ENCODE peak calls at places on chromosomes 4 and X, in nine cellular contexts. G is IMR-90, J is HepG2, K is astrocyte of the spinal cord, B is A549, N is right lobe of liver, P is DND-41, O is WERI-Rb-1, M is fibroblast of mammary gland. Y is an unnamed sample.

GRCh38 chr4:133379681-133380438 is 230.8 kb downstream of the PCDH10 start:
- DNase-seq in P (no peak), O (no peak), B (no peak), J (no peak), N (no peak), K (no peak), G (no peak), M (no peak), Y (no peak)

GRCh38 chr4:45662996-45663395 is 460.9 kb downstream of the GABRG1 start:
- DNase-seq in J (no peak), O (no peak), B (no peak), M (peak; percentile 30), G (no peak), P (no peak), K (peak; percentile 80), N (no peak), Y (no peak)

GRCh38 chrX:38717871-38718270 is 83.4 kb upstream of the MID1IP1 start:
- DNase-seq in J (peak; percentile 16), O (peak; percentile 11), M (peak; percentile 34), G (peak; percentile 20), K (peak; percentile 4), N (no peak), P (peak; percentile 5), B (peak; percentile 9), Y (peak; percentile 16)

GRCh38 chr4:114807759-114808404 is 209.3 kb downstream of the UGT8 start:
- DNase-seq in G (peak; percentile 3), B (peak; percentile 4), O (peak; percentile 65), N (no peak), J (peak; percentile 42), K (peak; percentile 19), M (peak; percentile 28), P (peak; percentile 52), Y (peak; percentile 64)

GRCh38 chr4:115126487-115126886 is 13.1 kb upstream of the NDST4 start:
- DNase-seq in O (no peak), G (no peak), K (peak; percentile 70), M (no peak), N (no peak), B (no peak), P (no peak), J (no peak), Y (no peak)

GRCh38 chrX:152020895-152021294 is 46.4 kb upstream of the GABRE start:
- DNase-seq in K (no peak), B (no peak), J (no peak), N (no peak), G (no peak), O (no peak), M (no peak), P (no peak), Y (no peak)

GRCh38 chrX:154734101-154734781 is 16.6 kb downstream of the GAB3 start:
- DNase-seq in M (peak; percentile 86), N (no peak), K (peak; percentile 64), B (no peak), J (no peak), P (peak; percentile 81), G (peak; percentile 91), O (no peak), Y (peak; percentile 78)

GRCh38 chrX:74371823-74372222 is 49.5 kb upstream of the SLC16A2 start:
- DNase-seq in J (no peak), B (no peak), P (no peak), G (no peak), M (no peak), O (no peak), K (no peak), N (no peak), Y (no peak)

GRCh38 chr4:123676550-123677229 is 280.1 kb downstream of the SPRY1 start:
- DNase-seq in N (no peak), K (no peak), B (no peak), O (no peak), G (no peak), M (no peak), P (no peak), J (no peak), Y (no peak)

GRCh38 chr4:102345795-102346100 is 466 bp upstream of the SLC39A8 start:
- DNase-seq in M (no peak), N (no peak), J (no peak), G (no peak), P (no peak), O (no peak), K (no peak), B (no peak), Y (no peak)

GRCh38 chrX:56800801-56801200 is 71.8 kb downstream of the NBDY start:
- DNase-seq in M (no peak), G (no peak), K (no peak), O (no peak), J (no peak), N (no peak), P (no peak), B (no peak), Y (peak; percentile 60)

GRCh38 chr4:87068591-87069021 is 133.8 kb downstream of the AFF1 start:
- DNase-seq in K (no peak), P (no peak), N (no peak), M (no peak), G (no peak), B (no peak), O (no peak), J (no peak), Y (no peak)

GRCh38 chrX:71509289-71509688 is 23.6 kb upstream of the OGT start:
- DNase-seq in G (no peak), P (no peak), K (no peak), N (no peak), M (no peak), B (no peak), O (no peak), J (no peak), Y (no peak)

GRCh38 chrX:71514367-71515038 is 18.4 kb upstream of the OGT start:
- DNase-seq in P (no peak), M (no peak), B (no peak), J (no peak), K (no peak), G (no peak), O (peak; percentile 9), N (no peak), Y (peak; percentile 6)

DNA sequence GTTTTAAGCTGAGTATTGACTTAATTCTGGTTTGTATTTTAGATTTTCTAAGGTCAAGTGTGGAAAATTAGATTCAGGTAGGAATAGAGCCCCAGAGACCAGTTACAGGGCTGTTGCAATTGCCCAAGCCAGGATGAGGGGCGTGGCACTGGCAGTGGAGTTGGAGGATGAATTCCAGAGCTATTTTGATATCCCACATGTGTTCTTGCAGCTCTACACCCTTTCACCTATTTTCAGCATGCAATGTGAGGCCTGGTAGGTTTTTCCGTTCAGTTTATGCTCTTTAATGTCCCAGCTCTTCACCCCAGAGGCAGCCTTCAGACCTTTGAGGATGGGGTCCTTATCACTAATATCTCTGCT is 17.9 kb upstream of the OGT start:
- DNase-seq in J (no peak), K (no peak), P (no peak), M (peak; percentile 43), N (no peak), G (no peak), B (no peak), O (no peak), Y (no peak)
- H3K4me3 ChIP-seq in J (no peak overlapping the region), K (no peak overlapping the region), P (no peak overlapping the region), M (no peak overlapping the region), N (no peak overlapping the region), G (no peak overlapping the region), B (no peak overlapping the region), O (no peak overlapping the region), Y (no peak overlapping the region)

GRCh38 chr4:183906736-183907651 is 1.9 kb downstream of the STOX2 start:
- DNase-seq in K (peak; percentile 8), G (no peak), P (no peak), O (peak; percentile 40), J (no peak), N (no peak), M (no peak), B (no peak), Y (no peak)

GRCh38 chr4:183908284-183908683 is 3.2 kb downstream of the STOX2 start:
- DNase-seq in G (no peak), J (no peak), K (no peak), P (no peak), O (no peak), N (no peak), M (no peak), B (no peak), Y (no peak)

GRCh38 chr4:183905593-183906485 is 732 bp downstream of the STOX2 start:
- DNase-seq in O (peak; percentile 46), P (no peak), B (peak; percentile 18), K (peak; percentile 31), M (peak; percentile 16), G (peak; percentile 37), N (peak; percentile 65), J (no peak), Y (no peak)

GRCh38 chr4:183905081-183905592 is at the start of gene STOX2:
- DNase-seq in M (peak; percentile 34), O (peak; percentile 86), G (peak; percentile 55), P (no peak), J (peak; percentile 26), N (peak; percentile 94), K (peak; percentile 40), B (peak; percentile 73), Y (peak; percentile 18)

DNA sequence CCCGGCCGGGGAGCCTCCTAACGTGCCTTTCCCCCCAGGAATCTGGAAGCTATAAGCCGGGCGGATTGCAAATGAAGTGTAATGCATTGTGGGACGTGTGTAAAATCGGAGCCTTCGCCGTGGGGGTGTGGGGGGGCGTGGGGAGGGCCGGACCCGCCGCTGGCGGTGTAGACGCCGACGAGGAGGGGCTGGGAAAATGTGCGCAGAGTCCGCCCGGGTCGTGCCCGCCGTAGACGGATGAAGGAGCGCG is 1.3 kb downstream of the STOX2 start:
- DNase-seq in K (no peak), B (no peak), O (no peak), N (no peak), M (no peak), P (no peak), G (no peak), J (no peak), Y (no peak)
- H3K4me3 ChIP-seq in K (peak overlapping the region; percentile 42), B (peak overlapping the region; percentile 66), O (peak overlapping the region; percentile 81), N (peak overlapping the region; percentile 67), M (no peak overlapping the region), P (no peak overlapping the region), G (peak overlapping the region; percentile 60), J (no peak overlapping the region), Y (no peak overlapping the region)

DNA sequence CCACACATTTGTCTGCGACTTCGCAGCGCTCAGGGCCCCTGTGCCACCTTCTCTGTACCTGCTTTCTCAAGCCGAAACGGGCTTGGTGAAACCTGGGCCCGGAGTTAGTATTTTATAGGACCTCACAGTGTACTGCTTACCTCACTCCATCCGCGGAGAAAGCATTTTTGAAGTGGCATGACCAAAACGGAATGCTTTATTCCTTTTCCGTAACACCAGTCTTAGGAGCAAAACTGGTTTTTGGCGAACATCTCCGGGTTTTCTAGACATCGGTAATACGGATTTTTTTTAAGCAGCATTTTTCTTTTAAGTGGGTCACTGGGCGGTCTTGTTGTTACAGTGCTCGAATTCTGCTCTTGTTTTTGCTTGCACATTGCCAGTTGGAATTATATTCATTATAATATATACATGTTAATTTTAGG is 3.6 kb downstream of the ZIC3 start:
- DNase-seq in N (no peak), K (no peak), J (no peak), O (no peak), G (no peak), M (no peak), P (no peak), B (no peak), Y (no peak)
- H3K4me3 ChIP-seq in N (no peak overlapping the region), K (peak overlapping the region; percentile 52), J (no peak overlapping the region), O (no peak overlapping the region), G (no peak overlapping the region), M (no peak overlapping the region), P (no peak overlapping the region), B (no peak overlapping the region), Y (no peak overlapping the region)

DNA sequence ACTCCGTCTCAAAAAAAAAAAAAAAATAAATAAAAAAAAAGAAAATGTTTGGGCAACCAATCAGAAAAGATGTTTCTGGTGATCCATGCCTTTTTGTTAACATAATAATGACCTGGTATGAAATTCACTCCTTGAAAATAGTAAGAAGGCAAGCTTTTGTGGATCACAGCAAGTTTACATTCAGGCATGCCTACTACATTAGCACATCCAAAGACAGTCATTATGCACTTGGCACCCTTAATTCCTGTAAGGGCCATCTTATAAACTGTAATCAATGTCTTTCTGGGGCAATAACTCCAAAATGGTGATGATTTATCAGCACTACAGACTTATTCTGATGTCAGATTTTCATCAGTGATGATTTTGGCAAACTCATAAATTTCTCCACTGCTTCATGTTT is 1871.6 kb upstream of the AGA start:
- DNase-seq in M (no peak), J (no peak), N (no peak), G (no peak), B (no peak), K (no peak), O (no peak), P (no peak), Y (no peak)
- H3K4me3 ChIP-seq in M (no peak overlapping the region), J (no peak overlapping the region), N (no peak overlapping the region), G (no peak overlapping the region), B (no peak overlapping the region), K (no peak overlapping the region), O (no peak overlapping the region), P (no peak overlapping the region), Y (no peak overlapping the region)

Y was measured in Jurkat, Clone E6-1.